ENCODE peak calls at places on chromosome 11, in five cellular contexts. O is naive thymus-derived CD4-positive, alpha-beta T cell; Z is LNCaP clone FGC; W is astrocyte of the hippocampus; V is amniotic epithelial cell. S is an unnamed sample.

GRCh38 chr11:65290448-65291165 is 24.1 kb upstream of the CDC42EP2 start:
- DNase-seq in O (no peak), Z (no peak), W (peak), V (peak), S (no peak)

GRCh38 chr11:1126935-1127663 is 30.7 kb upstream of the MUC5AC start:
- DNase-seq in O (no peak), Z (no peak), W (no peak), V (no peak), S (no peak)

GRCh38 chr11:2719831-2720603 is 20.2 kb upstream of the KCNQ1OT1 start:
- DNase-seq in O (no peak), Z (no peak), W (no peak), V (no peak), S (no peak)

GRCh38 chr11:72724851-72725730 is 27.1 kb downstream of the ARAP1 start:
- DNase-seq in O (peak), Z (peak), W (peak), V (peak), S (peak)

GRCh38 chr11:2129323-2129698 is 9.9 kb downstream of the IGF2 start:
- DNase-seq in O (no peak), Z (no peak), W (no peak), V (no peak), S (no peak)

GRCh38 chr11:68408512-68408911 is 52.0 kb upstream of the PPP6R3 start:
- DNase-seq in O (no peak), Z (peak), W (no peak), V (no peak), S (no peak)

GRCh38 chr11:111665779-111666178 is 63.5 kb downstream of the SIK2 start:
- DNase-seq in O (no peak), Z (peak), W (peak), V (peak), S (peak)

GRCh38 chr11:47271961-47272661 is 2.2 kb downstream of the MADD start:
- DNase-seq in O (no peak), Z (no peak), W (no peak), V (no peak), S (no peak)

GRCh38 chr11:73325036-73325981 is 17.2 kb downstream of the ARHGEF17 start:
- DNase-seq in O (no peak), Z (no peak), W (no peak), V (no peak), S (no peak)

GRCh38 chr11:102230186-102230585 is 87.1 kb upstream of the BIRC3 start:
- DNase-seq in O (no peak), Z (peak), W (no peak), V (no peak), S (no peak)

GRCh38 chr11:61851128-61851899 is 23.2 kb downstream of the FADS2 start:
- DNase-seq in O (no peak), Z (no peak), W (no peak), V (no peak), S (no peak)

GRCh38 chr11:112784323-112785073 is 176.7 kb upstream of the NCAM1 start:
- DNase-seq in O (no peak), Z (no peak), W (peak), V (peak), S (peak)

GRCh38 chr11:129785383-129786111 is 30.1 kb upstream of the TMEM45B start:
- DNase-seq in O (peak), Z (no peak), W (peak), V (peak), S (peak)

GRCh38 chr11:129215506-129216245 is 23.6 kb upstream of the ARHGAP32 start:
- DNase-seq in O (no peak), Z (no peak), W (peak), V (no peak), S (no peak)

GRCh38 chr11:13962562-13963168 is at the start of gene SPON1:
- DNase-seq in O (peak), Z (no peak), W (peak), V (no peak), S (peak)

GRCh38 chr11:73177380-73178091 is 35.4 kb upstream of the FCHSD2 start:
- DNase-seq in O (no peak), Z (no peak), W (peak), V (no peak), S (no peak)

GRCh38 chr11:43135966-43136534 is 175.7 kb upstream of the API5 start:
- DNase-seq in O (no peak), Z (no peak), W (no peak), V (no peak), S (no peak)

GRCh38 chr11:115471367-115471766 is 32.8 kb downstream of the CADM1 start:
- DNase-seq in O (no peak), Z (no peak), W (peak), V (no peak), S (peak)

GRCh38 chr11:62599909-62600308 is 1.8 kb downstream of the MTA2 start:
- DNase-seq in O (no peak), Z (no peak), W (no peak), V (no peak), S (no peak)

GRCh38 chr11:46808804-46809431 is 37.2 kb downstream of the CKAP5 start:
- DNase-seq in O (peak), Z (no peak), W (peak), V (peak), S (peak)

GRCh38 chr11:11039249-11039965 is 181.6 kb upstream of the ZBED5 start:
- DNase-seq in O (no peak), Z (no peak), W (no peak), V (no peak), S (no peak)

GRCh38 chr11:107017433-107018227 is 646 bp downstream of the GUCY1A2 start:
- DNase-seq in O (peak), Z (no peak), W (peak), V (no peak), S (no peak)

GRCh38 chr11:420911-421321 is 6.1 kb upstream of the SIGIRR start:
- DNase-seq in O (no peak), Z (no peak), W (no peak), V (no peak), S (no peak)

GRCh38 chr11:12762696-12763324 is 88.6 kb downstream of the TEAD1 start:
- DNase-seq in O (no peak), Z (no peak), W (no peak), V (no peak), S (no peak)

GRCh38 chr11:117927926-117928325 is 1.3 kb downstream of the TMPRSS13 start:
- DNase-seq in O (no peak), Z (no peak), W (no peak), V (no peak), S (no peak)

GRCh38 chr11:41784513-41785335 is 325.3 kb upstream of the LRRC4C start:
- DNase-seq in O (no peak), Z (no peak), W (no peak), V (no peak), S (peak)

GRCh38 chr11:130523609-130524008 is 75.2 kb downstream of the ADAMTS15 start:
- DNase-seq in O (no peak), Z (no peak), W (peak), V (peak), S (peak)

GRCh38 chr11:12674936-12675696 is 895 bp downstream of the TEAD1 start:
- DNase-seq in O (peak), Z (no peak), W (peak), V (no peak), S (no peak)

GRCh38 chr11:2305862-2306823 is 4.3 kb downstream of the TSPAN32 start:
- DNase-seq in O (peak), Z (no peak), W (peak), V (peak), S (no peak)

GRCh38 chr11:125674210-125674609 is 6.4 kb downstream of the ACRV1 start:
- DNase-seq in O (no peak), Z (no peak), W (no peak), V (no peak), S (no peak)

GRCh38 chr11:114031599-114032320 is 27.8 kb upstream of the ZBTB16 start:
- DNase-seq in O (no peak), Z (no peak), W (no peak), V (no peak), S (no peak)

GRCh38 chr11:35927730-35928129 is 16.1 kb upstream of the LDLRAD3 start:
- DNase-seq in O (no peak), Z (no peak), W (peak), V (peak), S (peak)

GRCh38 chr11:69163842-69164241 is 8.1 kb downstream of the SMIM38 start:
- DNase-seq in O (no peak), Z (no peak), W (no peak), V (no peak), S (no peak)

GRCh38 chr11:33419956-33420355 is 162.8 kb downstream of the HIPK3 start:
- DNase-seq in O (no peak), Z (no peak), W (no peak), V (no peak), S (no peak)

GRCh38 chr11:101336155-101336554 is 206.5 kb upstream of the PGR start:
- DNase-seq in O (no peak), Z (no peak), W (no peak), V (no peak), S (no peak)

GRCh38 chr11:123581651-123582399 is 72.6 kb downstream of the SCN3B start:
- DNase-seq in O (no peak), Z (no peak), W (no peak), V (no peak), S (no peak)

GRCh38 chr11:69463181-69463891 is 18.1 kb upstream of the LINC01488 start:
- DNase-seq in O (no peak), Z (no peak), W (peak), V (peak), S (no peak)

GRCh38 chr11:46686886-46687810 is 13.3 kb downstream of the ARHGAP1 start:
- DNase-seq in O (no peak), Z (no peak), W (peak), V (peak), S (no peak)

S was measured in renal cortical epithelial cell.